ENCODE peak calls at places on chromosomes 2 and 18, in eight cellular contexts. One of them, this sample, is unnamed.

GRCh38 chr2:225065882-225066281 is 23.6 kb upstream of the DOCK10 start:
- DNase-seq in neural crest cell: no peak
- DNase-seq in endodermal cell: no peak
- DNase-seq in anterior cingulate cortex: no peak
- DNase-seq in T-helper 1 cell: peak
- DNase-seq in A549: no peak
- DNase-seq in H54: no peak
- DNase-seq in effector CD4-positive, alpha-beta T cell: no peak
- DNase-seq in this sample: no peak

GRCh38 chr2:113167962-113168340 is 5.8 kb upstream of the PSD4 start:
- DNase-seq in neural crest cell: no peak
- DNase-seq in endodermal cell: no peak
- DNase-seq in anterior cingulate cortex: no peak
- DNase-seq in T-helper 1 cell: no peak
- DNase-seq in A549: no peak
- DNase-seq in H54: no peak
- DNase-seq in effector CD4-positive, alpha-beta T cell: no peak
- DNase-seq in this sample: no peak

GRCh38 chr2:241579281-241579680 is 20.7 kb downstream of the BOK start:
- DNase-seq in neural crest cell: no peak
- DNase-seq in endodermal cell: no peak
- DNase-seq in anterior cingulate cortex: no peak
- DNase-seq in T-helper 1 cell: no peak
- DNase-seq in A549: no peak
- DNase-seq in H54: no peak
- DNase-seq in effector CD4-positive, alpha-beta T cell: no peak
- DNase-seq in this sample: no peak

GRCh38 chr2:219704878-219705277 is 77.4 kb downstream of the SLC4A3 start:
- DNase-seq in neural crest cell: no peak
- DNase-seq in endodermal cell: no peak
- DNase-seq in anterior cingulate cortex: no peak
- DNase-seq in T-helper 1 cell: no peak
- DNase-seq in A549: no peak
- DNase-seq in H54: no peak
- DNase-seq in effector CD4-positive, alpha-beta T cell: no peak
- DNase-seq in this sample: no peak

GRCh38 chr2:18413794-18414396 is 146.6 kb downstream of the RDH14 start:
- DNase-seq in neural crest cell: no peak
- DNase-seq in endodermal cell: no peak
- DNase-seq in anterior cingulate cortex: no peak
- DNase-seq in T-helper 1 cell: no peak
- DNase-seq in A549: peak
- DNase-seq in H54: peak
- DNase-seq in effector CD4-positive, alpha-beta T cell: no peak
- DNase-seq in this sample: peak

GRCh38 chr2:46119453-46119852 is 177.8 kb upstream of the EPAS1 start:
- DNase-seq in neural crest cell: no peak
- DNase-seq in endodermal cell: no peak
- DNase-seq in anterior cingulate cortex: no peak
- DNase-seq in T-helper 1 cell: no peak
- DNase-seq in A549: no peak
- DNase-seq in H54: no peak
- DNase-seq in effector CD4-positive, alpha-beta T cell: no peak
- DNase-seq in this sample: peak

GRCh38 chr2:30981101-30981500 is 157.1 kb downstream of the GALNT14 start:
- DNase-seq in neural crest cell: no peak
- DNase-seq in endodermal cell: no peak
- DNase-seq in anterior cingulate cortex: no peak
- DNase-seq in T-helper 1 cell: no peak
- DNase-seq in A549: no peak
- DNase-seq in H54: no peak
- DNase-seq in effector CD4-positive, alpha-beta T cell: no peak
- DNase-seq in this sample: no peak

GRCh38 chr2:147297820-147298219 is 547.0 kb upstream of the ACVR2A start:
- DNase-seq in neural crest cell: no peak
- DNase-seq in endodermal cell: no peak
- DNase-seq in anterior cingulate cortex: no peak
- DNase-seq in T-helper 1 cell: peak
- DNase-seq in A549: no peak
- DNase-seq in H54: no peak
- DNase-seq in effector CD4-positive, alpha-beta T cell: no peak
- DNase-seq in this sample: no peak

GRCh38 chr2:150575861-150576260 is 88.4 kb upstream of the RND3 start:
- DNase-seq in neural crest cell: no peak
- DNase-seq in endodermal cell: no peak
- DNase-seq in anterior cingulate cortex: no peak
- DNase-seq in T-helper 1 cell: no peak
- DNase-seq in A549: no peak
- DNase-seq in H54: no peak
- DNase-seq in effector CD4-positive, alpha-beta T cell: no peak
- DNase-seq in this sample: no peak

GRCh38 chr2:179313057-179313456 is 48.4 kb upstream of the SESTD1 start:
- DNase-seq in neural crest cell: no peak
- DNase-seq in endodermal cell: no peak
- DNase-seq in anterior cingulate cortex: no peak
- DNase-seq in T-helper 1 cell: no peak
- DNase-seq in A549: no peak
- DNase-seq in H54: no peak
- DNase-seq in effector CD4-positive, alpha-beta T cell: no peak
- DNase-seq in this sample: no peak

GRCh38 chr18:32300914-32301313 is 111.1 kb downstream of the MEP1B start:
- DNase-seq in neural crest cell: no peak
- DNase-seq in endodermal cell: no peak
- DNase-seq in anterior cingulate cortex: no peak
- DNase-seq in T-helper 1 cell: no peak
- DNase-seq in A549: no peak
- DNase-seq in H54: no peak
- DNase-seq in effector CD4-positive, alpha-beta T cell: no peak
- DNase-seq in this sample: no peak

GRCh38 chr2:102235491-102235890 is 48.7 kb downstream of the IL1RL2 start:
- DNase-seq in neural crest cell: no peak
- DNase-seq in endodermal cell: peak
- DNase-seq in anterior cingulate cortex: no peak
- DNase-seq in T-helper 1 cell: no peak
- DNase-seq in A549: no peak
- DNase-seq in H54: no peak
- DNase-seq in effector CD4-positive, alpha-beta T cell: no peak
- DNase-seq in this sample: peak

GRCh38 chr2:29117636-29118303 is 2.6 kb downstream of the CLIP4 start:
- DNase-seq in neural crest cell: no peak
- DNase-seq in endodermal cell: no peak
- DNase-seq in anterior cingulate cortex: no peak
- DNase-seq in T-helper 1 cell: no peak
- DNase-seq in A549: peak
- DNase-seq in H54: peak
- DNase-seq in effector CD4-positive, alpha-beta T cell: no peak
- DNase-seq in this sample: peak

GRCh38 chr18:31042391-31043181 is at the start of gene DSC3:
- DNase-seq in neural crest cell: peak
- DNase-seq in endodermal cell: peak
- DNase-seq in anterior cingulate cortex: no peak
- DNase-seq in T-helper 1 cell: no peak
- DNase-seq in A549: peak
- DNase-seq in H54: no peak
- DNase-seq in effector CD4-positive, alpha-beta T cell: no peak
- DNase-seq in this sample: peak

This sample was measured in dermis blood vessel endothelial cell.